ENCODE peak calls at places on chromosomes 3 and 15, in five cellular contexts. R is neuronal stem cell, F is mesendoderm, B is IMR-90, W is H9. H is an unnamed sample.

GRCh38 chr15:58309993-58310928 is 121.5 kb upstream of the LIPC start:
- DNase-seq in R (no peak), F (no peak), B (no peak), W (no peak), H (no peak)

GRCh38 chr15:73338058-73338457 is 30.7 kb downstream of the HCN4 start:
- DNase-seq in R (no peak), F (no peak), B (no peak), W (no peak), H (no peak)

GRCh38 chr3:166125179-166125578 is 288.0 kb upstream of the BCHE start:
- DNase-seq in R (no peak), F (peak), B (no peak), W (no peak), H (no peak)

GRCh38 chr15:90033448-90033847 is 32.3 kb downstream of the ZNF710 start:
- DNase-seq in R (no peak), F (no peak), B (no peak), W (no peak), H (no peak)

GRCh38 chr15:74725845-74726773 is 781 bp upstream of the CYP1A1 start:
- DNase-seq in R (peak), F (peak), B (no peak), W (peak), H (peak)

GRCh38 chr3:125120370-125121122 is 64.7 kb upstream of the HEG1 start:
- DNase-seq in R (peak), F (peak), B (no peak), W (peak), H (no peak)

GRCh38 chr3:65678480-65678879 is 360.2 kb downstream of the MAGI1 start:
- DNase-seq in R (no peak), F (peak), B (no peak), W (no peak), H (no peak)

GRCh38 chr3:45272828-45273470 is 46.9 kb upstream of the TMEM158 start:
- DNase-seq in R (no peak), F (no peak), B (no peak), W (no peak), H (no peak)

GRCh38 chr3:107432013-107432515 is 54.8 kb downstream of the CCDC54 start:
- DNase-seq in R (no peak), F (peak), B (peak), W (peak), H (no peak)

GRCh38 chr3:60756231-60756630 is 495.0 kb downstream of the FHIT start:
- DNase-seq in R (no peak), F (no peak), B (no peak), W (no peak), H (no peak)

GRCh38 chr3:179807588-179807987 is 154.7 kb downstream of the USP13 start:
- DNase-seq in R (no peak), F (no peak), B (no peak), W (no peak), H (no peak)

GRCh38 chr15:98123834-98124233 is 163.3 kb downstream of the ARRDC4 start:
- DNase-seq in R (no peak), F (peak), B (no peak), W (no peak), H (no peak)

GRCh38 chr15:33150516-33150915 is 44.0 kb downstream of the FMN1 start:
- DNase-seq in R (no peak), F (no peak), B (no peak), W (no peak), H (no peak)

GRCh38 chr3:32975891-32976290 is 24.4 kb downstream of the CCR4 start:
- DNase-seq in R (no peak), F (no peak), B (no peak), W (no peak), H (no peak)

GRCh38 chr3:131901686-131902085 is 133.1 kb downstream of the CPNE4 start:
- DNase-seq in R (no peak), F (peak), B (no peak), W (no peak), H (no peak)

GRCh38 chr3:139564290-139564861 is 24.8 kb upstream of the RBP1 start:
- DNase-seq in R (no peak), F (peak), B (no peak), W (peak), H (no peak)

GRCh38 chr15:92500023-92500630 is 106.4 kb downstream of the ST8SIA2 start:
- DNase-seq in R (no peak), F (peak), B (no peak), W (no peak), H (no peak)

GRCh38 chr15:99306694-99307338 is 55.5 kb downstream of the LRRC28 start:
- DNase-seq in R (peak), F (no peak), B (peak), W (no peak), H (peak)

GRCh38 chr3:124362418-124362817 is 367.8 kb upstream of the UMPS start:
- DNase-seq in R (no peak), F (no peak), B (no peak), W (no peak), H (no peak)

GRCh38 chr15:92811514-92811913 is 88.6 kb upstream of the CHD2 start:
- DNase-seq in R (no peak), F (peak), B (no peak), W (no peak), H (no peak)

GRCh38 chr15:76310470-76311070 is 699 bp downstream of the ETFA start:
- DNase-seq in R (no peak), F (no peak), B (no peak), W (no peak), H (peak)
- H3K23ac ChIP-seq in R (peak), F (no peak), B (peak), W (no peak), H (peak)

GRCh38 chr15:41942886-41943285 is 29.5 kb downstream of the EHD4 start:
- DNase-seq in R (no peak), F (no peak), B (no peak), W (peak), H (no peak)

GRCh38 chr15:41941644-41942415 is 30.5 kb downstream of the EHD4 start:
- DNase-seq in R (peak), F (peak), B (no peak), W (peak), H (no peak)

GRCh38 chr15:41944313-41944940 is 27.9 kb downstream of the EHD4 start:
- DNase-seq in R (peak), F (peak), B (peak), W (no peak), H (peak)

GRCh38 chr15:41945221-41945620 is 27.1 kb downstream of the EHD4 start:
- DNase-seq in R (no peak), F (no peak), B (no peak), W (no peak), H (no peak)

GRCh38 chr15:41943543-41944312 is 28.6 kb downstream of the EHD4 start:
- DNase-seq in R (no peak), F (no peak), B (no peak), W (no peak), H (no peak)
- H2AK5ac ChIP-seq in R (peak), F (no peak), B (peak), W (no peak), H (peak)

GRCh38 chr15:50546566-50546965 is at the start of gene USP50:
- DNase-seq in R (no peak), F (no peak), B (no peak), W (no peak), H (no peak)
- H3K23ac ChIP-seq in R (no peak), F (no peak), B (no peak), W (no peak), H (no peak)

DNA sequence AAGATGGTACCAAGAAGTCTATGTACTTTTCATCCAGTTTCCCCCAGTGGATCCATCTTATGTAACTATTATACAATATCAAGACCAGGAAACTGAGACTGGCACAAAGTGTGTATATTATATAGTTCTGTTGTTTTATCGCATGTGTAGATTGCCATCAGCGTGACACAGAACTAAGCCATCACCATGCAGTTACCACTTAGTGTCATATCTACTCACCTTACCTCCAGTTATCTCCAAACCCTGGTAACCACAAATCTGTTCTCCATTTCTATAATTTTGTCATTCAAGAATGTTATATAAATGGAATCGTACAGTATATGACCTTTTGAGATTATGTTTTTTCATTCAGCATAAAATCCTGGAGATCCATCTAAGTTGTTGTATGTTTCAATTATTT is 23.1 kb downstream of the IFT122 start:
- DNase-seq in R (no peak), F (no peak), B (no peak), W (no peak), H (no peak)
- H2AK5ac ChIP-seq in R (no peak), F (no peak), B (no peak), W (no peak), H (no peak)

DNA sequence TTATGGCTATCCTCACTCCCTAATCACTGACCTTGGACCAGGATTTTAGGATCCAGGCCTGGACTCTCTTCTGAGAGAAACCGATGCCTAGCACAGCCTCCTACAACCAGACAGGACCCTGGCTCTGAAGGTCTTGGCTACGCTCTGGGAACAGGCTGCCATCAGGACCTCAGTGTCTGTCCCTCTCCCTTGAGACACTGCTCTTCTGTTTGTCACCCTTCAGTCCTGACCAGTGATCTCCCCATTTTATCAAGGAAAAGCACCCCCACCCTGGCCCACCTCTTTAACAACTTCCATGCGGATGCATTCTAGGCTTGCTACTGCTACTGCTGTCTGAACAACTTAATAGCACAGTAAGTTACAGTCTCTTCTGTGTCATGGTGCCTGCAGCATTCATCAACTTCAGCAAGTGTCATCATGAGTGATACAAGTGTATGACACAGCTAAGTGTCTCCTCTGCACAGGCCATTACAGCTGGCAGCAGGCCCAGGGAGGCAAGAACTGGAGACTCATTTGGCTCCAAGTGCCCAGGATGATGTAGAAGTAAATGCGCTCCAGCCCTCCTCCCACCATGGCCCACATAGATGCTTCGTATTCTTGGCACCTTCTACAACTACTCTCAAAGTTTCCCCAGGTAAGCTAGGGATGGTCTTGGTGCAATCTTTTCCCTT is 302.4 kb downstream of the EPHB1 start:
- DNase-seq in R (no peak), F (no peak), B (no peak), W (no peak), H (no peak)
- H3K23ac ChIP-seq in R (no peak), F (no peak), B (no peak), W (no peak), H (no peak)

GRCh38 chr15:78977591-78978347 is 32.9 kb upstream of the CTSH start:
- DNase-seq in R (no peak), F (no peak), B (no peak), W (no peak), H (no peak)

GRCh38 chr15:78977091-78977571 is 32.3 kb upstream of the CTSH start:
- DNase-seq in R (no peak), F (no peak), B (no peak), W (no peak), H (no peak)

GRCh38 chr15:78978601-78979179 is 33.8 kb upstream of the CTSH start:
- DNase-seq in R (no peak), F (no peak), B (no peak), W (no peak), H (no peak)

GRCh38 chr15:78981532-78982313 is 36.9 kb upstream of the CTSH start:
- DNase-seq in R (no peak), F (no peak), B (no peak), W (no peak), H (no peak)

DNA sequence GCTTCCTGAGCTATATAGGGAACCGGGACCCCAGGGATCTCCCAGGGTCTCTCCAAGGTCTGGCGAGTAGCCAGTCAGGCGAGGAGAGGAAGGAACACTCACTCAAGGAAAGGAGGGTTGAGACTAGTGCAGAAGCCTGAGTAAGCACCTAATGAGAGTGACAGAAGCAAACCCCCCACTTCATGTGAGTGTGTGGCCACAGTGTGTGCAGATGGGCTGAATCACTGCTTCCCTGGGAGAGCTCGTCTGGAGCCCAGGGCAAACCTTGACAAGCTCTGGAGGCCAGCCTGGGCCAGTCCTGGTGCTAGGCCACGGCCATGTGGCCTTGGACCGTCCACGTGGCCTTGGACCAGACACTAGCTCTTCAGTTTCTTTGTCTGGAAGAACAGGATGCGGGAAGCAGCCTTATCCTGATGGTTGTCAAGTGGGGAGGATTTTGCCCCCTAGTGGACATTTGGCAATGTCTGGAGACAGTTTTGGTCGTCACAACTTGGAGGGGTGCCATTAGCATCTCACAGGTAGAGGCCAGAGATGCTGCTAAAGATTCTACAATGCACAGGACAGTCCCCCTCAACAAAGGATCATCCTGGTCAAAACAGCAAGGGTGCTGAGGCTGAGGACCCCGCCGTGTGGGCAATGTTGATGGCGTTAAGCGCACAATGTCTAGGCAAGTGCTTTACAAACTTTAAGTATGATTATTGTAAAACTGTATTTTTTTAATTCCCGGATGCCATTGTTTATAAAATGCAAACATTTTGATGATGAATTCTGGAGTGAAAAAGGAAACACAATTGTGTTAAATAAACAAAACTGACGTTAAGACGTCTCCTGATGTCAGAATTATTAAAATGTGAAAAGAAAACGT is 34.8 kb upstream of the CTSH start:
- DNase-seq in R (peak), F (peak), B (peak), W (peak), H (peak)
- H2AK5ac ChIP-seq in R (peak), F (no peak), B (peak), W (no peak), H (no peak)

DNA sequence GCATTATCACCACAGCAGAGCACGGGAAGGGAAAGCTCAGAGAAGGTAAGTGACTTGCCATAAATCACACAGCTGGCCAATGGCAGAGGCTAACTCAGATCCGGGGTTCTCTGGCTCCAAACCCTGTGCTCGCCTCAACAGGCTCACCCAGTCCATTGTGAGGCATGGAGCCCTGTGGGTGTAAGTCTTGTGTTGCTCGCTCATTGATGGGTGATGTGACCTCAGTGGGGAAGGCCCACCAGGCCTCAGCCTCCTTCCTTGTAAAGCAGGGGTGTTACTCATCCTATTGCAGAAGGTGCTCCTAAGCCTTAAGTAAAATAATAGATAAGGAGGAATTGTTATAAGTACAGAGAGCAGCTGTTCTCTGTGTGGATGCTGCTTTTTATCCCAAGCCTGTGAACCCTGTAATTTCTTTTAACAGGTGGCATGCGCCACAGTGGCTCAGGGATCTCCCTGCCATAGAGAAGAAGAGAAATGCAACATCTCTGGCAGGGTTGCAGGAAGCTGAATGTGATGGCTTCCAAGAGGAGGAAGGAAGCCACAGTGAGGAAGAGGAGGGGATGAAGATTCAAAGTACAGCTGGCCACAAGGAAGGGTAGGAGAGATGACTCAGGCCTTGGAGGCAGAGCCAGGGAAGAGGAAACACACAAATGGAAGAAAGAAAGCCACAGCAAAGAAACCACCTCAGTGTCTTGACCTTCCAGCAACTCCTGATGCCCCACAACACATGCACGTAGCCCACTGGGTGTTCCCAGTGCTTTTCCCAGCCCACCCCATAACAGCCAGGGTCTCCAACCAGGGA is 30.8 kb upstream of the SPSB4 start:
- DNase-seq in R (no peak), F (no peak), B (no peak), W (no peak), H (no peak)
- H3K23ac ChIP-seq in R (no peak), F (no peak), B (no peak), W (no peak), H (no peak)

H was measured in mesenchymal stem cell.